ENCODE peak calls at places on chromosomes 11 and 22, in five cellular contexts. I is uterus, B is tibial artery, M is K562, Y is heart right ventricle. C is an unnamed sample.

GRCh38 chr11:65415499-65416340 is 6.9 kb upstream of the NEAT1 start:
- DNase-seq in I (no peak), B (peak; percentile 19), M (no peak), Y (no peak), C (no peak)

GRCh38 chr11:27293500-27294417 is 69.3 kb downstream of the CCDC34 start:
- DNase-seq in I (no peak), B (no peak), M (no peak), Y (no peak), C (no peak)

GRCh38 chr11:109237636-109238035 is 184.4 kb upstream of the C11orf87 start:
- DNase-seq in I (no peak), B (no peak), M (no peak), Y (no peak), C (no peak)

GRCh38 chr11:124670732-124671131 is 2.8 kb downstream of the SIAE start:
- DNase-seq in I (no peak), B (no peak), M (no peak), Y (no peak), C (no peak)

GRCh38 chr11:12165237-12165875 is 55.0 kb downstream of the MICAL2 start:
- DNase-seq in I (no peak), B (no peak), M (no peak), Y (no peak), C (no peak)

GRCh38 chr22:27984001-27984695 is 65.1 kb upstream of the PITPNB start:
- DNase-seq in I (no peak), B (peak; percentile 18), M (no peak), Y (no peak), C (no peak)

GRCh38 chr11:2276999-2277328 is 6.6 kb upstream of the ASCL2 start:
- DNase-seq in I (peak; percentile 18), B (no peak), M (no peak), Y (no peak), C (no peak)

GRCh38 chr11:65486570-65487466 is 12.0 kb upstream of the MALAT1 start:
- DNase-seq in I (no peak), B (no peak), M (no peak), Y (no peak), C (peak; percentile 16)

GRCh38 chr11:2761131-2762030 is 61.6 kb upstream of the KCNQ1OT1 start:
- DNase-seq in I (no peak), B (no peak), M (no peak), Y (no peak), C (no peak)

GRCh38 chr11:26227311-26227710 is 104.6 kb upstream of the ANO3 start:
- DNase-seq in I (no peak), B (no peak), M (no peak), Y (no peak), C (peak; percentile 49)

GRCh38 chr22:26656896-26657851 is at the start of gene MIAT:
- DNase-seq in I (no peak), B (no peak), M (peak; percentile 26), Y (no peak), C (peak; percentile 32)

GRCh38 chr11:74255741-74256369 is 55.6 kb downstream of the P4HA3 start:
- DNase-seq in I (peak; percentile 60), B (peak; percentile 53), M (peak; percentile 72), Y (no peak), C (peak; percentile 25)

GRCh38 chr11:24513837-24514594 is 17.2 kb downstream of the LUZP2 start:
- DNase-seq in I (no peak), B (no peak), M (no peak), Y (no peak), C (peak; percentile 18)

GRCh38 chr22:36773935-36774334 is 2.0 kb downstream of the IFT27 start:
- DNase-seq in I (no peak), B (no peak), M (no peak), Y (no peak), C (peak; percentile 13)

GRCh38 chr11:2586091-2586792 is 113.6 kb downstream of the KCNQ1OT1 start:
- DNase-seq in I (peak; percentile 55), B (peak; percentile 15), M (no peak), Y (peak; percentile 8), C (no peak)

GRCh38 chr11:33452806-33453205 is 195.6 kb downstream of the HIPK3 start:
- DNase-seq in I (no peak), B (no peak), M (no peak), Y (no peak), C (no peak)

GRCh38 chr11:29312817-29313216 is 704.0 kb downstream of the KCNA4 start:
- DNase-seq in I (no peak), B (no peak), M (no peak), Y (no peak), C (no peak)

GRCh38 chr11:110046759-110047386 is 46.3 kb upstream of the ZC3H12C start:
- DNase-seq in I (no peak), B (no peak), M (no peak), Y (no peak), C (no peak)

GRCh38 chr11:7143908-7144307 is 55.1 kb downstream of the RBMXL2 start:
- DNase-seq in I (no peak), B (no peak), M (no peak), Y (no peak), C (peak; percentile 7)

GRCh38 chr11:35282226-35282882 is 137.0 kb downstream of the SLC1A2 start:
- DNase-seq in I (no peak), B (no peak), M (no peak), Y (no peak), C (no peak)

GRCh38 chr11:86755196-86755595 is 45.1 kb upstream of the PRSS23 start:
- DNase-seq in I (no peak), B (no peak), M (no peak), Y (no peak), C (no peak)

GRCh38 chr11:113018913-113019312 is 57.7 kb downstream of the NCAM1 start:
- DNase-seq in I (no peak), B (no peak), M (no peak), Y (no peak), C (no peak)

GRCh38 chr11:97454988-97455387 is 1065.2 kb downstream of the JRKL start:
- DNase-seq in I (no peak), B (no peak), M (no peak), Y (no peak), C (no peak)

GRCh38 chr11:70111269-70112016 is 33.3 kb downstream of the ANO1 start:
- DNase-seq in I (no peak), B (no peak), M (peak; percentile 88), Y (peak; percentile 80), C (peak; percentile 87)

GRCh38 chr11:113468666-113469345 is 6.4 kb downstream of the DRD2 start:
- DNase-seq in I (no peak), B (no peak), M (no peak), Y (no peak), C (no peak)

GRCh38 chr11:77467233-77467632 is 6.7 kb downstream of the PAK1 start:
- DNase-seq in I (no peak), B (no peak), M (no peak), Y (no peak), C (no peak)

GRCh38 chr11:70517996-70518907 is 119.9 kb downstream of the CTTN start:
- DNase-seq in I (no peak), B (no peak), M (no peak), Y (no peak), C (peak; percentile 69)

GRCh38 chr22:44351685-44352377 is 39.1 kb upstream of the SHISAL1 start:
- DNase-seq in I (peak; percentile 80), B (no peak), M (no peak), Y (no peak), C (peak; percentile 49)

GRCh38 chr11:72831521-72832300 is 17.5 kb downstream of the ATG16L2 start:
- DNase-seq in I (peak; percentile 86), B (peak; percentile 88), M (peak; percentile 77), Y (peak; percentile 87), C (peak; percentile 88)

GRCh38 chr11:686451-687243 is 8.4 kb downstream of the DEAF1 start:
- DNase-seq in I (no peak), B (no peak), M (no peak), Y (no peak), C (no peak)

GRCh38 chr11:64356498-64357411 is 2.2 kb upstream of the RPS6KA4 start:
- DNase-seq in I (no peak), B (no peak), M (peak; percentile 88), Y (no peak), C (peak; percentile 76)

GRCh38 chr22:30212363-30212995 is 34.1 kb downstream of the LIF start:
- DNase-seq in I (peak; percentile 51), B (peak; percentile 81), M (no peak), Y (peak; percentile 47), C (no peak)

GRCh38 chr22:34055525-34056200 is 135.4 kb upstream of the LARGE1 start:
- DNase-seq in I (no peak), B (no peak), M (no peak), Y (no peak), C (peak; percentile 52)

GRCh38 chr22:42814215-42814614 is 42.9 kb downstream of the ARFGAP3 start:
- DNase-seq in I (no peak), B (no peak), M (no peak), Y (no peak), C (no peak)

GRCh38 chr22:42814616-42815015 is 42.5 kb downstream of the ARFGAP3 start:
- DNase-seq in I (no peak), B (no peak), M (no peak), Y (no peak), C (no peak)

GRCh38 chr22:42808516-42808915 is 48.6 kb downstream of the ARFGAP3 start:
- DNase-seq in I (no peak), B (no peak), M (no peak), Y (no peak), C (no peak)

GRCh38 chr22:42813501-42813900 is 43.6 kb downstream of the ARFGAP3 start:
- DNase-seq in I (no peak), B (no peak), M (no peak), Y (no peak), C (no peak)

DNA sequence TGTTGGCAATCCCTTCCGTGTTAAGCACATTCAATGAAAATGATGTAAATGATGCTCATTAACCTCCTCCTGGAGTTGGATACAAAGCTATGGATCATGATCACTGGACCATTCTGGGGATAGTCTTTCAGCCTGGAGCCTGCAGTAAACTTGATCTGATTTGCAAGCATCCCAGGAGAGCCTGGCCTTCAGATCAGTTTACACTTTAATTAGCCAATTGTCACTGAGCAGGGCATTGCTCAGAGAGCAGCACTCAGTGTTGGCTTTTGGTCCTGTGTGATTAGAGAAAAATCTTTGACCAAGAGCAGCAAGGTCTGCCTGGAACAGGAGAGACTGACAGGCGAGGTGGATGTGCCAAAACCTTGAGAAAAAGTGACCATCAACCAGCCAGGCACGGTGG is 45.6 kb downstream of the ARFGAP3 start:
- DNase-seq in I (no peak), B (no peak), M (no peak), Y (no peak), C (no peak)
- H3K27ac ChIP-seq in I (no peak overlapping the region), B (no peak overlapping the region), M (no peak overlapping the region), Y (no peak overlapping the region), C (no peak overlapping the region)

GRCh38 chr11:121534131-121535093 is 81.6 kb upstream of the SORL1-AS1 start:
- DNase-seq in I (peak; percentile 37), B (no peak), M (no peak), Y (peak; percentile 15), C (no peak)
- H3K36me3 ChIP-seq in I (no peaks in the 10 kb centered on the region), B (peaks cover 12% of the 10 kb centered on the region), M (no peaks in the 10 kb centered on the region), Y (peaks cover 60% of the 10 kb centered on the region), C (no peaks in the 10 kb centered on the region)

DNA sequence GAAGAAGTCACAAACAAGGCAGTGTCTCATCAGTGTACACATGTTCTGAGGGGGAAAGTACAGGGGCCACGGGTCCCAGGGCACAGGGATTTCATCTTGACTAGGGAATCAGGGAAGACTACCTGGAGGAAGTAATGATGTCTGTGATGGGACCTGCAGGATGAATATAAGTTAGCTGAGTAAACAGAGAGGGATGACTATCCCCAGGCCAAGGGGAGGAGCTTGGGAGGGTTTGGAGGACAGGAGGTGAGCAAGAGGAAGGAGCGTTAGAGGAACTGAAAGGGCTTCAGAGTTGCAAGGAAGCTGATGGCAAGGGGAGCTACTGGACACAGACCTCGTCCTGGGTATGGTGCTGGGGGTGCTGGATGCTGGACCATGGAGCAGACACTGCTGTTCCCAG is 56.4 kb downstream of the TRAF6 start:
- DNase-seq in I (no peak), B (no peak), M (peak; percentile 15), Y (no peak), C (no peak)
- H3K4me1 ChIP-seq in I (no peaks in the 10 kb centered on the region), B (peaks cover 61% of the 10 kb centered on the region), M (peaks cover 13% of the 10 kb centered on the region), Y (peaks cover 72% of the 10 kb centered on the region), C (peaks cover 68% of the 10 kb centered on the region)

GRCh38 chr11:93080146-93080759 is 110.8 kb downstream of the MTNR1B start:
- DNase-seq in I (no peak), B (no peak), M (no peak), Y (no peak), C (no peak)
- H3K27ac ChIP-seq in I (no peak overlapping the region), B (no peak overlapping the region), M (no peak overlapping the region), Y (no peak overlapping the region), C (no peak overlapping the region)

C was measured in SJCRH30.